ENCODE peak calls at places on chromosomes 3 and 15, in four cellular contexts. One of them, this sample, is unnamed.

GRCh38 chr3:9217784-9218513 is 31.5 kb downstream of the SRGAP3 start:
- DNase-seq in mucosa of gallbladder: no peak
- DNase-seq in HFF-Myc: no peak
- DNase-seq in HCEC 1CT: no peak
- DNase-seq in this sample: no peak

GRCh38 chr3:107373896-107374295 is 3.3 kb upstream of the CCDC54 start:
- DNase-seq in mucosa of gallbladder: peak; percentile 59
- DNase-seq in HFF-Myc: no peak
- DNase-seq in HCEC 1CT: no peak
- DNase-seq in this sample: no peak

GRCh38 chr3:186742618-186743335 is 25.6 kb downstream of the KNG1 start:
- DNase-seq in mucosa of gallbladder: no peak
- DNase-seq in HFF-Myc: no peak
- DNase-seq in HCEC 1CT: no peak
- DNase-seq in this sample: no peak

GRCh38 chr3:126342991-126343661 is 14.1 kb downstream of the KLF15 start:
- DNase-seq in mucosa of gallbladder: no peak
- DNase-seq in HFF-Myc: no peak
- DNase-seq in HCEC 1CT: peak; percentile 6
- DNase-seq in this sample: peak; percentile 45

GRCh38 chr3:111864821-111865656 is 6.0 kb downstream of the PHLDB2 start:
- DNase-seq in mucosa of gallbladder: peak; percentile 20
- DNase-seq in HFF-Myc: no peak
- DNase-seq in HCEC 1CT: peak; percentile 80
- DNase-seq in this sample: peak; percentile 25

GRCh38 chr3:111229301-111229700 is 157.7 kb downstream of the NECTIN3 start:
- DNase-seq in mucosa of gallbladder: no peak
- DNase-seq in HFF-Myc: no peak
- DNase-seq in HCEC 1CT: no peak
- DNase-seq in this sample: no peak

GRCh38 chr3:184011230-184011876 is 6.3 kb downstream of the ABCC5 start:
- DNase-seq in mucosa of gallbladder: no peak
- DNase-seq in HFF-Myc: no peak
- DNase-seq in HCEC 1CT: no peak
- DNase-seq in this sample: no peak

GRCh38 chr15:60539881-60540613 is 61.1 kb upstream of the ICE2 start:
- DNase-seq in mucosa of gallbladder: no peak
- DNase-seq in HFF-Myc: no peak
- DNase-seq in HCEC 1CT: no peak
- DNase-seq in this sample: no peak

GRCh38 chr3:66475386-66476020 is 25.3 kb downstream of the LRIG1 start:
- DNase-seq in mucosa of gallbladder: no peak
- DNase-seq in HFF-Myc: no peak
- DNase-seq in HCEC 1CT: no peak
- DNase-seq in this sample: no peak

GRCh38 chr15:48862705-48863104 is 15.2 kb upstream of the EID1 start:
- DNase-seq in mucosa of gallbladder: no peak
- DNase-seq in HFF-Myc: no peak
- DNase-seq in HCEC 1CT: no peak
- DNase-seq in this sample: no peak

GRCh38 chr3:53728606-53729005 is 117.6 kb downstream of the CHDH start:
- DNase-seq in mucosa of gallbladder: no peak
- DNase-seq in HFF-Myc: no peak
- DNase-seq in HCEC 1CT: no peak
- DNase-seq in this sample: no peak

GRCh38 chr15:77630956-77631789 is 1.5 kb downstream of the LINGO1 start:
- DNase-seq in mucosa of gallbladder: no peak
- DNase-seq in HFF-Myc: no peak
- DNase-seq in HCEC 1CT: no peak
- DNase-seq in this sample: peak; percentile 51

GRCh38 chr15:85750319-85750806 is 44.4 kb downstream of the KLHL25 start:
- DNase-seq in mucosa of gallbladder: peak; percentile 53
- DNase-seq in HFF-Myc: no peak
- DNase-seq in HCEC 1CT: no peak
- DNase-seq in this sample: peak; percentile 92

GRCh38 chr3:37145607-37146006 is 28.8 kb downstream of the LRRFIP2 start:
- DNase-seq in mucosa of gallbladder: no peak
- DNase-seq in HFF-Myc: no peak
- DNase-seq in HCEC 1CT: no peak
- DNase-seq in this sample: peak; percentile 72

GRCh38 chr3:158935846-158936245 is 134.0 kb downstream of the MFSD1 start:
- DNase-seq in mucosa of gallbladder: no peak
- DNase-seq in HFF-Myc: no peak
- DNase-seq in HCEC 1CT: peak; percentile 61
- DNase-seq in this sample: no peak

GRCh38 chr3:2268779-2269178 is 170.1 kb downstream of the CNTN4 start:
- DNase-seq in mucosa of gallbladder: no peak
- DNase-seq in HFF-Myc: no peak
- DNase-seq in HCEC 1CT: no peak
- DNase-seq in this sample: peak; percentile 2

GRCh38 chr3:140424726-140425125 is 253.1 kb upstream of the TRIM42 start:
- DNase-seq in mucosa of gallbladder: no peak
- DNase-seq in HFF-Myc: no peak
- DNase-seq in HCEC 1CT: no peak
- DNase-seq in this sample: no peak

GRCh38 chr15:68641376-68641775 is 62.6 kb downstream of the CORO2B start:
- DNase-seq in mucosa of gallbladder: no peak
- DNase-seq in HFF-Myc: no peak
- DNase-seq in HCEC 1CT: no peak
- DNase-seq in this sample: no peak

GRCh38 chr3:124860599-124860998 is 26.6 kb downstream of the ITGB5 start:
- DNase-seq in mucosa of gallbladder: peak; percentile 89
- DNase-seq in HFF-Myc: peak; percentile 90
- DNase-seq in HCEC 1CT: peak; percentile 96
- DNase-seq in this sample: no peak

GRCh38 chr15:60949034-60949977 is 279.8 kb downstream of the RORA start:
- DNase-seq in mucosa of gallbladder: no peak
- DNase-seq in HFF-Myc: no peak
- DNase-seq in HCEC 1CT: no peak
- DNase-seq in this sample: peak; percentile 46

GRCh38 chr3:82005266-82005665 is 243.8 kb upstream of the GBE1 start:
- DNase-seq in mucosa of gallbladder: no peak
- DNase-seq in HFF-Myc: no peak
- DNase-seq in HCEC 1CT: no peak
- DNase-seq in this sample: no peak

GRCh38 chr3:23667536-23668429 is 138.0 kb upstream of the UBE2E1 start:
- DNase-seq in mucosa of gallbladder: no peak
- DNase-seq in HFF-Myc: no peak
- DNase-seq in HCEC 1CT: peak; percentile 45
- DNase-seq in this sample: no peak

GRCh38 chr15:40367038-40367672 is 9.1 kb downstream of the DISP2 start:
- DNase-seq in mucosa of gallbladder: peak; percentile 84
- DNase-seq in HFF-Myc: no peak
- DNase-seq in HCEC 1CT: no peak
- DNase-seq in this sample: no peak

GRCh38 chr3:124078978-124079911 is 87.3 kb upstream of the ROPN1 start:
- DNase-seq in mucosa of gallbladder: no peak
- DNase-seq in HFF-Myc: no peak
- DNase-seq in HCEC 1CT: peak; percentile 30
- DNase-seq in this sample: peak; percentile 56

GRCh38 chr15:76057332-76058000 is 2.3 kb upstream of the TMEM266 start:
- DNase-seq in mucosa of gallbladder: peak; percentile 24
- DNase-seq in HFF-Myc: peak; percentile 14
- DNase-seq in HCEC 1CT: peak; percentile 24
- DNase-seq in this sample: peak; percentile 61

GRCh38 chr3:84943379-84943778 is 15.4 kb upstream of the CADM2 start:
- DNase-seq in mucosa of gallbladder: no peak
- DNase-seq in HFF-Myc: no peak
- DNase-seq in HCEC 1CT: no peak
- DNase-seq in this sample: no peak

GRCh38 chr3:143203848-143204247 is 84.3 kb downstream of the CHST2 start:
- DNase-seq in mucosa of gallbladder: no peak
- DNase-seq in HFF-Myc: no peak
- DNase-seq in HCEC 1CT: peak; percentile 74
- DNase-seq in this sample: no peak

GRCh38 chr15:92610101-92610520 is 45.5 kb downstream of the FAM174B start:
- DNase-seq in mucosa of gallbladder: no peak
- DNase-seq in HFF-Myc: no peak
- DNase-seq in HCEC 1CT: no peak
- DNase-seq in this sample: no peak

GRCh38 chr3:33115024-33115768 is 1.4 kb downstream of the CRTAP start:
- DNase-seq in mucosa of gallbladder: peak; percentile 71
- DNase-seq in HFF-Myc: peak; percentile 67
- DNase-seq in HCEC 1CT: peak; percentile 93
- DNase-seq in this sample: peak; percentile 88

GRCh38 chr15:101189708-101190107 is 62.1 kb downstream of the CHSY1 start:
- DNase-seq in mucosa of gallbladder: no peak
- DNase-seq in HFF-Myc: no peak
- DNase-seq in HCEC 1CT: no peak
- DNase-seq in this sample: no peak

GRCh38 chr15:77821188-77821958 is 188.7 kb upstream of the LINGO1 start:
- DNase-seq in mucosa of gallbladder: peak; percentile 27
- DNase-seq in HFF-Myc: peak; percentile 4
- DNase-seq in HCEC 1CT: peak; percentile 35
- DNase-seq in this sample: peak; percentile 82

GRCh38 chr3:14234197-14235002 is 55.8 kb downstream of the LSM3 start:
- DNase-seq in mucosa of gallbladder: peak; percentile 88
- DNase-seq in HFF-Myc: no peak
- DNase-seq in HCEC 1CT: no peak
- DNase-seq in this sample: no peak

GRCh38 chr3:114221165-114221880 is 16.1 kb downstream of the ZNF80 start:
- DNase-seq in mucosa of gallbladder: no peak
- DNase-seq in HFF-Myc: no peak
- DNase-seq in HCEC 1CT: no peak
- DNase-seq in this sample: peak; percentile 95

GRCh38 chr15:80934761-80935221 is 54.8 kb downstream of the MESD start:
- DNase-seq in mucosa of gallbladder: no peak
- DNase-seq in HFF-Myc: peak; percentile 24
- DNase-seq in HCEC 1CT: peak; percentile 20
- DNase-seq in this sample: peak; percentile 55

GRCh38 chr15:41870689-41871081 is 23.2 kb downstream of the SPTBN5 start:
- DNase-seq in mucosa of gallbladder: no peak
- DNase-seq in HFF-Myc: peak; percentile 2
- DNase-seq in HCEC 1CT: peak; percentile 84
- DNase-seq in this sample: peak; percentile 60

GRCh38 chr15:23686466-23687142 is 501 bp downstream of the NDN start:
- DNase-seq in mucosa of gallbladder: no peak
- DNase-seq in HFF-Myc: no peak
- DNase-seq in HCEC 1CT: no peak
- DNase-seq in this sample: peak; percentile 11

GRCh38 chr15:59399465-59400102 is 26.9 kb upstream of the MYO1E start:
- DNase-seq in mucosa of gallbladder: no peak
- DNase-seq in HFF-Myc: no peak
- DNase-seq in HCEC 1CT: no peak
- DNase-seq in this sample: no peak

GRCh38 chr15:28989239-28989830 is 103.6 kb downstream of the APBA2 start:
- DNase-seq in mucosa of gallbladder: no peak
- DNase-seq in HFF-Myc: no peak
- DNase-seq in HCEC 1CT: peak; percentile 21
- DNase-seq in this sample: no peak

GRCh38 chr3:11768604-11769003 is 78.1 kb downstream of the TAMM41 start:
- DNase-seq in mucosa of gallbladder: no peak
- DNase-seq in HFF-Myc: no peak
- DNase-seq in HCEC 1CT: no peak
- DNase-seq in this sample: no peak